ENCODE peak calls at places on chromosomes 5 and 9, in six cellular contexts. V is body of pancreas, G is Caco-2, R is activated gamma-delta T cell, B is cardiac muscle cell, S is iPS DF 6.9. M is an unnamed sample.

GRCh38 chr5:149711338-149711737 is 18.8 kb upstream of the PPARGC1B start:
- DNase-seq in V (no peak), G (no peak), R (no peak), B (no peak), S (no peak), M (no peak)

GRCh38 chr5:102722930-102723329 is 32.2 kb upstream of the PAM start:
- DNase-seq in V (no peak), G (no peak), R (no peak), B (no peak), S (no peak), M (no peak)

GRCh38 chr5:102654559-102655354 is 100.3 kb upstream of the PAM start:
- DNase-seq in V (no peak), G (no peak), R (no peak), B (no peak), S (no peak), M (no peak)

GRCh38 chr5:177300236-177300880 is 3.2 kb downstream of the RAB24 start:
- DNase-seq in V (no peak), G (no peak), R (peak), B (peak), S (no peak), M (no peak)

GRCh38 chr9:98707158-98708102 is 1.3 kb downstream of the GABBR2 start:
- DNase-seq in V (no peak), G (no peak), R (no peak), B (peak), S (peak), M (no peak)

GRCh38 chr5:10702040-10702629 is 58.9 kb downstream of the DAP start:
- DNase-seq in V (peak), G (no peak), R (no peak), B (no peak), S (no peak), M (no peak)

GRCh38 chr9:104351726-104352125 is 152.3 kb upstream of the OR13F1 start:
- DNase-seq in V (no peak), G (no peak), R (no peak), B (no peak), S (no peak), M (no peak)

GRCh38 chr5:157290156-157290980 is 24.4 kb downstream of the CYFIP2 start:
- DNase-seq in V (no peak), G (no peak), R (no peak), B (no peak), S (no peak), M (no peak)

GRCh38 chr5:142412581-142412980 is 87.8 kb upstream of the SPRY4 start:
- DNase-seq in V (no peak), G (no peak), R (no peak), B (no peak), S (no peak), M (no peak)

GRCh38 chr5:81171769-81172168 is 61.4 kb upstream of the CKMT2 start:
- DNase-seq in V (no peak), G (no peak), R (no peak), B (no peak), S (no peak), M (no peak)

GRCh38 chr9:83167126-83167525 is 104.2 kb upstream of the RASEF start:
- DNase-seq in V (peak), G (no peak), R (no peak), B (no peak), S (no peak), M (no peak)

GRCh38 chr5:165039748-165040147 is 1534.3 kb downstream of the MAT2B start:
- DNase-seq in V (no peak), G (no peak), R (no peak), B (no peak), S (no peak), M (no peak)

GRCh38 chr5:14729448-14730385 is 65.2 kb downstream of the OTULIN start:
- DNase-seq in V (no peak), G (no peak), R (no peak), B (no peak), S (no peak), M (no peak)

GRCh38 chr5:11251242-11251641 is 490.2 kb upstream of the DAP start:
- DNase-seq in V (no peak), G (peak), R (no peak), B (no peak), S (no peak), M (no peak)

GRCh38 chr5:180090769-180091546 is 19.4 kb upstream of the RNF130 start:
- DNase-seq in V (peak), G (peak), R (no peak), B (peak), S (no peak), M (no peak)

GRCh38 chr5:111781200-111781599 is 24.2 kb upstream of the NREP start:
- DNase-seq in V (peak), G (no peak), R (no peak), B (no peak), S (no peak), M (no peak)

GRCh38 chr9:128254855-128255759 is 20.7 kb downstream of the GOLGA2 start:
- DNase-seq in V (peak), G (peak), R (no peak), B (peak), S (no peak), M (peak)

GRCh38 chr5:133777951-133778350 is 165.6 kb upstream of the FSTL4 start:
- DNase-seq in V (no peak), G (no peak), R (no peak), B (no peak), S (no peak), M (no peak)

GRCh38 chr5:139740138-139740992 is 55.2 kb upstream of the PSD2 start:
- DNase-seq in V (no peak), G (no peak), R (no peak), B (no peak), S (no peak), M (no peak)

GRCh38 chr9:135223831-135224230 is 136.4 kb downstream of the OLFM1 start:
- DNase-seq in V (peak), G (no peak), R (no peak), B (no peak), S (no peak), M (no peak)

GRCh38 chr9:94150279-94150828 is 66.1 kb downstream of the PTPDC1 start:
- DNase-seq in V (no peak), G (no peak), R (no peak), B (no peak), S (no peak), M (no peak)

GRCh38 chr5:50962934-50963646 is 296.7 kb downstream of the PARP8 start:
- DNase-seq in V (peak), G (peak), R (peak), B (peak), S (no peak), M (peak)

GRCh38 chr5:2751592-2752021 is at the start of gene IRX2:
- DNase-seq in V (peak), G (peak), R (no peak), B (peak), S (peak), M (no peak)

GRCh38 chr9:120922404-120923173 is 4.0 kb downstream of the TRAF1 start:
- DNase-seq in V (no peak), G (no peak), R (no peak), B (no peak), S (no peak), M (no peak)

GRCh38 chr5:135054546-135054945 is 20.5 kb upstream of the PITX1 start:
- DNase-seq in V (no peak), G (no peak), R (no peak), B (no peak), S (no peak), M (no peak)

GRCh38 chr5:124460666-124461065 is 285.8 kb downstream of the ZNF608 start:
- DNase-seq in V (no peak), G (no peak), R (no peak), B (no peak), S (no peak), M (no peak)

GRCh38 chr9:123282343-123283047 is 14.1 kb upstream of the STRBP start:
- DNase-seq in V (peak), G (no peak), R (no peak), B (peak), S (no peak), M (no peak)

GRCh38 chr5:74408150-74409043 is 232.1 kb downstream of the ENC1 start:
- DNase-seq in V (no peak), G (peak), R (no peak), B (no peak), S (no peak), M (no peak)

GRCh38 chr5:147446528-147446927 is 63.3 kb downstream of the DPYSL3 start:
- DNase-seq in V (no peak), G (no peak), R (no peak), B (no peak), S (no peak), M (no peak)

GRCh38 chr5:77305921-77306320 is 95.4 kb downstream of the PDE8B start:
- DNase-seq in V (no peak), G (no peak), R (no peak), B (no peak), S (no peak), M (no peak)

GRCh38 chr5:137563646-137564474 is 64.7 kb upstream of the SPOCK1 start:
- DNase-seq in V (no peak), G (no peak), R (no peak), B (no peak), S (no peak), M (no peak)

GRCh38 chr9:100098241-100098886 is 436 bp downstream of the ERP44 start:
- DNase-seq in V (peak), G (peak), R (no peak), B (peak), S (peak), M (peak)

GRCh38 chr9:91433180-91433579 is 9.5 kb upstream of the NFIL3 start:
- DNase-seq in V (no peak), G (no peak), R (no peak), B (peak), S (no peak), M (no peak)

GRCh38 chr9:88533951-88534455 is 975 bp upstream of the NXNL2 start:
- DNase-seq in V (peak), G (peak), R (no peak), B (peak), S (no peak), M (no peak)

GRCh38 chr9:128554155-128554862 is 1.9 kb downstream of the SPTAN1 start:
- DNase-seq in V (peak), G (peak), R (no peak), B (peak), S (peak), M (peak)